ENCODE peak calls at places on chromosomes 7 and 10, in nine cellular contexts. K, M, E, A, O, X, Q, L and U are unnamed samples.
A peak's percentile ranks its signal among the peaks of the same experiment; 100 is the strongest.

GRCh38 chr10:8544057-8544380 is 489.5 kb downstream of the GATA3 start:
- DNase-seq in K (no peak), M (no peak), E (no peak), A (no peak), O (no peak), X (no peak), Q (peak; percentile 63), L (no peak), U (peak; percentile 11)

GRCh38 chr10:124063736-124064135 is 29.7 kb downstream of the CHST15 start:
- DNase-seq in K (no peak), M (peak; percentile 44), E (no peak), A (no peak), O (no peak), X (peak; percentile 67), Q (peak; percentile 82), L (peak; percentile 74), U (peak; percentile 52)

GRCh38 chr7:43647772-43648643 is 65.1 kb downstream of the STK17A start:
- DNase-seq in K (peak; percentile 59), M (peak; percentile 99), E (no peak), A (peak; percentile 67), O (peak; percentile 39), X (peak; percentile 9), Q (peak; percentile 98), L (peak; percentile 57), U (peak; percentile 62)

GRCh38 chr10:119669331-119669730 is 18.2 kb downstream of the BAG3 start:
- DNase-seq in K (no peak), M (no peak), E (no peak), A (no peak), O (no peak), X (no peak), Q (peak; percentile 24), L (no peak), U (no peak)

GRCh38 chr10:130810856-130811255 is 500.7 kb downstream of the TCERG1L start:
- DNase-seq in K (no peak), M (no peak), E (no peak), A (no peak), O (no peak), X (no peak), Q (no peak), L (no peak), U (no peak)

GRCh38 chr10:104309980-104310978 is 28.0 kb downstream of the ITPRIP start:
- DNase-seq in K (no peak), M (peak; percentile 97), E (no peak), A (no peak), O (no peak), X (no peak), Q (peak; percentile 77), L (no peak), U (no peak)

GRCh38 chr7:129434846-129435318 is 650 bp downstream of the STRIP2 start:
- DNase-seq in K (peak; percentile 76), M (peak; percentile 50), E (peak; percentile 70), A (no peak), O (peak; percentile 65), X (no peak), Q (no peak), L (no peak), U (peak; percentile 10)

GRCh38 chr10:5893321-5893720 is 3.3 kb downstream of the FBH1 start:
- DNase-seq in K (no peak), M (no peak), E (no peak), A (no peak), O (no peak), X (no peak), Q (no peak), L (no peak), U (no peak)

GRCh38 chr10:100970076-100970913 is 991 bp downstream of the SEMA4G start:
- DNase-seq in K (peak; percentile 70), M (no peak), E (peak; percentile 42), A (peak; percentile 26), O (peak; percentile 52), X (no peak), Q (no peak), L (no peak), U (peak; percentile 72)

GRCh38 chr7:3089493-3089892 is 45.8 kb upstream of the CARD11 start:
- DNase-seq in K (peak; percentile 78), M (peak; percentile 3), E (peak; percentile 77), A (no peak), O (peak; percentile 89), X (no peak), Q (peak; percentile 31), L (peak; percentile 40), U (peak; percentile 26)

GRCh38 chr7:139730746-139731612 is 46.8 kb downstream of the HIPK2 start:
- DNase-seq in K (no peak), M (peak; percentile 70), E (peak; percentile 48), A (no peak), O (no peak), X (peak; percentile 58), Q (peak; percentile 17), L (peak; percentile 78), U (no peak)

GRCh38 chr7:28107960-28108359 is 72.6 kb downstream of the JAZF1 start:
- DNase-seq in K (no peak), M (peak; percentile 67), E (no peak), A (peak; percentile 16), O (no peak), X (no peak), Q (peak; percentile 75), L (no peak), U (no peak)

GRCh38 chr10:6642881-6643280 is 62.8 kb upstream of the PRKCQ start:
- DNase-seq in K (no peak), M (no peak), E (no peak), A (no peak), O (no peak), X (no peak), Q (no peak), L (no peak), U (no peak)

GRCh38 chr10:29725133-29725720 is 90.5 kb upstream of the SVIL start:
- DNase-seq in K (peak; percentile 60), M (no peak), E (no peak), A (no peak), O (no peak), X (no peak), Q (no peak), L (no peak), U (peak; percentile 70)
- H3K79me2 ChIP-seq in K (peaks cover 100% of the 10 kb centered on the region), M (no peaks in the 10 kb centered on the region), E (peaks cover 81% of the 10 kb centered on the region), A (peaks cover 85% of the 10 kb centered on the region), O (peaks cover 22% of the 10 kb centered on the region), X (no peaks in the 10 kb centered on the region), Q (peaks cover 98% of the 10 kb centered on the region), L (no peaks in the 10 kb centered on the region), U (peaks cover 88% of the 10 kb centered on the region)

GRCh38 chr10:113452146-113452545 is 100.7 kb upstream of the HABP2 start:
- DNase-seq in K (no peak), M (no peak), E (no peak), A (no peak), O (no peak), X (no peak), Q (no peak), L (no peak), U (no peak)

GRCh38 chr10:113456741-113457140 is 96.1 kb upstream of the HABP2 start:
- DNase-seq in K (no peak), M (no peak), E (no peak), A (no peak), O (no peak), X (no peak), Q (no peak), L (no peak), U (no peak)

GRCh38 chr10:113457408-113457807 is 95.4 kb upstream of the HABP2 start:
- DNase-seq in K (no peak), M (no peak), E (no peak), A (no peak), O (no peak), X (no peak), Q (no peak), L (no peak), U (no peak)

GRCh38 chr10:113453351-113453750 is 99.5 kb upstream of the HABP2 start:
- DNase-seq in K (no peak), M (no peak), E (no peak), A (no peak), O (no peak), X (no peak), Q (no peak), L (no peak), U (no peak)

DNA sequence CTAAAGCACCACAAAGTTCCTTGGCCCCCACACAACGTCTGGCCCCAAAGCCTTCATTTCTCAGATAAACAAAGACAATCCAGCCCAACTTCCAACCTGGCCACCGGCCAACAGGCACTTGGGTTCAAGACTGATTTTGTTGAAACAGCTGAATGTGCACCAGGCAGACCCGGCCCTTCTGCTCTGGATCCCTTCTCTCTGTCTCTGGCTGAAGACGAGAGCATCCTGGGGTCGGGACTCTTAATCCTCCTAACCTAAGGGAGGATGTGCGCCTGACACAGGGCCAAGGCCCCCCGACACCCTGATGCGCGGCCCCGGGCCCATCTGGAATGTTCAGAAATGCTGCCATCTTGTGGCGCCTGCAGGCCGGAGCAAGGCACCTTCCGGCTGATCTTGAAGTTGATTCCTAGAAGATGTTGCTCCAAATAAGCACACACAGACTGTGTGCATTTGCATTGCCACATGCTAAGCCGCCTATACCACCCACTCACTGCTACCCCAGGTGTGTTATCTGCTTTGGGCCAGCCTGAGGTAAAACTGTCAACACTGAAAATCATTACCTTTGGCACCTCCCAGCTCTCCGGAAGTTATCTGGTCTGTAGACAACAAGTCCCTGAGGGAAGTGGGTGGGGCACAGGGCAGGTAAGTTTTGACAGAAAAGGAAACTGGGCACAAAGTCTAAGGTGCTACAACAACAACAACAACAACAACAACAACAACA is 98.4 kb upstream of the HABP2 start:
- DNase-seq in K (peak; percentile 69), M (peak; percentile 66), E (peak; percentile 77), A (peak; percentile 31), O (peak; percentile 89), X (peak; percentile 43), Q (peak; percentile 45), L (peak; percentile 40), U (peak; percentile 77)
- TF ChIP-seq EZH2phosphoT487 in K (no peak), M (no peak), E (no peak), A (no peak), O (no peak), X (no peak), Q (no peak), L (no peak), U (no peak)

DNA sequence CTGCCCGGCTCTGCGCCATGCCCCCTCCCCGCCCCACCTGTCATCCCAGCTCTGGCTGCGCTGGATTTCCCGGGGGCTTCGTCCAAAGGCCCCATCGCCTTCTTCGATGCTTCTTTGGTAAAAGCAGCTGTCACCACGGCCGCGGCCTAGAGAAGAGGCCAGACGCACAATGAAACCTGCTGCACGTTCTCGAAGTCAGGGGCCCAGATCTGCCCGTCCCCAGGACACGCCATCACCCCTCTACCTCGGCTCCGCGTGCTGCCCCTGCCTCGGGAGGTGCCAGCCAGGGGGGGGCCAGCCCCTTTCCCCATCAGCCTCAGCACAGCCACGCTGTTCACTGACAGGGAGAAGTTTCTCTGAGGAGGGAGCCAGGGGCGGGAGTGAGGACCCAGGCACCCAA is 6.8 kb downstream of the GIGYF1 start:
- DNase-seq in K (no peak), M (no peak), E (no peak), A (no peak), O (no peak), X (no peak), Q (no peak), L (no peak), U (no peak)
- H4K20me1 ChIP-seq in K (peaks cover 48% of the 10 kb centered on the region), M (peaks cover 6% of the 10 kb centered on the region), E (peaks cover 76% of the 10 kb centered on the region), A (no peaks in the 10 kb centered on the region), O (peaks cover 33% of the 10 kb centered on the region), X (peaks cover 4% of the 10 kb centered on the region), Q (peaks cover 5% of the 10 kb centered on the region), L (peaks cover 9% of the 10 kb centered on the region), U (peaks cover 51% of the 10 kb centered on the region)

DNA sequence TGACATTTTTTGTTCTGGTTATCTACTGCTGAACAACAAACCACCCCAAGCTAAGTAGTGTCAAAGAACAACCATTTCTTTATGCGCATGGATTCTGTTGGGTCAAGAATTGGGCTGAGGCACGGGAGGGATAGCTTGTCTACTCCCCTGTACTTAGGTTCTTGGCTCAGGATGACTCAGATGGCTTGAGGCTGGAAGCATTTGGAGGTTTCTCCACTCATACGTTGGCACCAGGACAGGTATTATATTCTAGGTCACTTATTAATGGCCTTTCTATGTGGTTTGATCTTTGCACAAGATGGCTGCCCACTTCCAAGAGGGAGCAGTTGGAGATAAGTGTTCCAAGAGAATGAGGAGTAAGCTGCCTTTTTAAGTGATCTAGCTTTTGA is 11.8 kb upstream of the TFAM start:
- DNase-seq in K (no peak), M (peak; percentile 17), E (no peak), A (no peak), O (no peak), X (no peak), Q (peak; percentile 89), L (no peak), U (no peak)
- H3K79me2 ChIP-seq in K (no peaks in the 10 kb centered on the region), M (no peaks in the 10 kb centered on the region), E (no peaks in the 10 kb centered on the region), A (no peaks in the 10 kb centered on the region), O (no peaks in the 10 kb centered on the region), X (no peaks in the 10 kb centered on the region), Q (no peaks in the 10 kb centered on the region), L (no peaks in the 10 kb centered on the region), U (no peaks in the 10 kb centered on the region)